ENCODE peak calls at places on chromosomes 13 and 19, in five cellular contexts. R is IMR-90, S is A549, N is PC-9, K is GM23338. C is an unnamed sample.

GRCh38 chr13:77883328-77883727 is 35.3 kb downstream of the EDNRB start:
- DNase-seq in R (no peak), N (no peak), S (no peak), K (no peak), C (no peak)

GRCh38 chr13:29707876-29708543 is 112.5 kb upstream of the SLC7A1 start:
- DNase-seq in K (peak), R (peak), N (no peak), S (peak), C (no peak)

GRCh38 chr13:101455863-101456262 is 3.4 kb downstream of the ITGBL1 start:
- DNase-seq in K (peak), S (peak), N (peak), R (peak), C (peak)

GRCh38 chr13:97058417-97058816 is 64.1 kb upstream of the OXGR1 start:
- DNase-seq in S (no peak), N (no peak), K (no peak), R (no peak), C (no peak)

GRCh38 chr19:43438291-43439162 is 23.8 kb downstream of the TEX101 start:
- DNase-seq in R (peak), S (peak), K (no peak), N (peak), C (no peak)

GRCh38 chr13:66546534-66547379 is 683.4 kb downstream of the PCDH9 start:
- DNase-seq in S (no peak), K (no peak), N (no peak), R (peak), C (no peak)

GRCh38 chr13:75372923-75373841 is 108.8 kb downstream of the TBC1D4 start:
- DNase-seq in N (no peak), R (no peak), S (no peak), K (no peak), C (no peak)

GRCh38 chr13:99751517-99752199 is 219.9 kb downstream of the ZIC5 start:
- DNase-seq in N (no peak), R (no peak), S (no peak), K (no peak), C (no peak)

GRCh38 chr13:109380457-109380856 is 405.9 kb downstream of the IRS2 start:
- DNase-seq in N (no peak), S (no peak), R (no peak), K (no peak), C (no peak)

GRCh38 chr13:24052547-24052981 is 108.0 kb upstream of the SPATA13 start:
- DNase-seq in N (no peak), R (peak), S (no peak), K (no peak), C (no peak)

GRCh38 chr19:6739884-6740588 is 556 bp downstream of the TRIP10 start:
- DNase-seq in N (no peak), S (peak), K (peak), R (no peak), C (no peak)

GRCh38 chr13:68369739-68370138 is 1139.6 kb upstream of the PCDH9 start:
- DNase-seq in R (no peak), N (no peak), K (peak), S (peak), C (no peak)

GRCh38 chr13:87244256-87244870 is 426.8 kb upstream of the SLITRK5 start:
- DNase-seq in R (no peak), K (peak), S (no peak), N (no peak), C (no peak)

GRCh38 chr13:37534181-37534580 is 64.4 kb downstream of the POSTN start:
- DNase-seq in R (peak), K (no peak), N (no peak), S (no peak), C (no peak)

GRCh38 chr13:106555631-106556328 is 12.2 kb downstream of the ARGLU1 start:
- DNase-seq in R (peak), N (no peak), S (no peak), K (no peak), C (no peak)

DNA sequence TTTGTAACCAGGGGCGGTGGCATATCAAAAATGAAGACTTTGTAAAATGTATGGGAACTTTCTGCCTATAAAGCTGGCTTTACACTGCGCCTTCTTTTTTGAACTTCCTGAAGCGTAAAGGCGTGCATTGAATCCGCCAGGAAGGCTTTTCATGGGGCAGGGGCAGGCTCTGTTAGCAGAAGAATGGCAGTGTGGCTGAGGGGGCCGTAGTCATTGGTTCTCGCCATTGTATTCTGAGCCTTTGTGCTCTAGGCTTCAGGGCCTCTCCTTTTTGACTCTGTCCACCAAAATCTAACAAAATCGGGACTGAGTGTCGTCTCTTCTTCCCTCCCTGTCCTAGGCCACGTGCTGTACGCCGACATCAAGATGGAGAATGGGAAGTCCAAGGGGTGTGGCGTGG is 14.1 kb downstream of the PRAM1 start:
- DNase-seq in S (no peak), N (no peak), K (no peak), R (no peak), C (no peak)
- H3K4me2 ChIP-seq in S (no peak), N (no peak), K (no peak), R (no peak), C (no peak)

GRCh38 chr13:30829145-30829544 is 76.9 kb upstream of the MEDAG start:
- DNase-seq in R (peak), S (peak), K (no peak), N (peak), C (peak)
- H3K4me2 ChIP-seq in R (no peak), S (no peak), K (no peak), N (peak), C (peak)

GRCh38 chr19:41928754-41929535 is 696 bp upstream of the ERFL start:
- DNase-seq in R (no peak), S (no peak), N (no peak), K (no peak), C (no peak)

GRCh38 chr19:41927810-41928192 is 448 bp downstream of the ERFL start:
- DNase-seq in K (peak), R (no peak), S (no peak), N (no peak), C (no peak)

GRCh38 chr19:41929536-41930071 is 1.4 kb upstream of the ERFL start:
- DNase-seq in S (no peak), R (no peak), K (peak), N (no peak), C (no peak)

GRCh38 chr19:41926861-41927809 is 1.1 kb downstream of the ERFL start:
- DNase-seq in N (no peak), R (no peak), K (no peak), S (no peak), C (no peak)

DNA sequence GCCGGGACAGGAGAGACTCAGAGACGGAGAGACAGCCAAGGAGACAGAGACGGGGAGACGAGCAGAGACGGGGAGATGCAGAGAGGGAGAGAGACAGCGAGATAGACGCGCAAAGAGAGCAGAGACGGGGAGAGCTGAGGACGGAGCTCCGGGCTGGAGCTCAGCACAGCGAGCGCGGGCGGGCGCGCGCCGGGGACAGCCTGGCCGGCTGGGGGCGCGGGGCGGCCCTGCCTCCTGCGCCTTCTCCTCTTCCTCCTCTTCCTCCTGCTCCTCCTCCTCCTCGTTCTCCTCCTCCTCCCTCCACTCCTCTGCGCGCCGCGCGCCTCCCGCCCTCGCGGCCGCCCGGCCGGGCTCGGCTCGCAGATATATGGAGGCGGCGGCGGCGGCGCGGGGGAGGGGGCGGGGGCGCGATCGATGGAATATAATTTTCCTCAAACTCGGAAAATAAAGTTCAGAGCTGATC is at the start of gene ERFL:
- DNase-seq in N (no peak), S (no peak), K (peak), R (no peak), C (no peak)
- H3K4me2 ChIP-seq in N (peak), S (peak), K (peak), R (peak), C (peak)

GRCh38 chr13:33114146-33114545 is 97.9 kb downstream of the KL start:
- DNase-seq in K (no peak), N (no peak), R (peak), S (no peak), C (no peak)

GRCh38 chr13:33110386-33110712 is 94.1 kb downstream of the KL start:
- DNase-seq in S (no peak), R (no peak), N (no peak), K (no peak), C (no peak)

GRCh38 chr13:33110713-33111413 is 94.6 kb downstream of the KL start:
- DNase-seq in N (no peak), S (no peak), R (peak), K (no peak), C (no peak)

GRCh38 chr13:33111414-33112110 is 95.3 kb downstream of the KL start:
- DNase-seq in R (peak), K (no peak), N (no peak), S (no peak), C (no peak)

DNA sequence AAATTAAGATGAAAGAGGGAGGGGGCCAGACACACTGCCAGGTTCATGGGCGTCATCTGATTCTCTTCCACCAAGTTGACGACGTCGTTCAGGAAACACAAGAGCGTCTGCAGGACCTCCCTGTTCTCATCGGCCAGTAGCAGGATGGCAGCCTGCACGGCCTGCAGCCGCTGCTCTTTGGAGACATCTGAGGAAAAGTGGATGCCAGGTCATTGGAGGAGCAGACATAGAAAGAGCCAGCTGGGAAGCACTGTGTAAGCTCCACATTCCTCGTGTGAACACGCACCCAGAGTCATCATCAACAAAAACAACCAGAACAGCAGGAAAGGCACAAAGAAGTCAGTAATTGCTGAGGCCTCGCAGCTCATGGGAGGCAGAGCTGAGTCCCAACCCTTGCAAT is 96.5 kb downstream of the KL start:
- DNase-seq in N (no peak), S (no peak), K (no peak), R (peak), C (no peak)
- H3K4me2 ChIP-seq in N (no peak), S (no peak), K (no peak), R (no peak), C (no peak)

DNA sequence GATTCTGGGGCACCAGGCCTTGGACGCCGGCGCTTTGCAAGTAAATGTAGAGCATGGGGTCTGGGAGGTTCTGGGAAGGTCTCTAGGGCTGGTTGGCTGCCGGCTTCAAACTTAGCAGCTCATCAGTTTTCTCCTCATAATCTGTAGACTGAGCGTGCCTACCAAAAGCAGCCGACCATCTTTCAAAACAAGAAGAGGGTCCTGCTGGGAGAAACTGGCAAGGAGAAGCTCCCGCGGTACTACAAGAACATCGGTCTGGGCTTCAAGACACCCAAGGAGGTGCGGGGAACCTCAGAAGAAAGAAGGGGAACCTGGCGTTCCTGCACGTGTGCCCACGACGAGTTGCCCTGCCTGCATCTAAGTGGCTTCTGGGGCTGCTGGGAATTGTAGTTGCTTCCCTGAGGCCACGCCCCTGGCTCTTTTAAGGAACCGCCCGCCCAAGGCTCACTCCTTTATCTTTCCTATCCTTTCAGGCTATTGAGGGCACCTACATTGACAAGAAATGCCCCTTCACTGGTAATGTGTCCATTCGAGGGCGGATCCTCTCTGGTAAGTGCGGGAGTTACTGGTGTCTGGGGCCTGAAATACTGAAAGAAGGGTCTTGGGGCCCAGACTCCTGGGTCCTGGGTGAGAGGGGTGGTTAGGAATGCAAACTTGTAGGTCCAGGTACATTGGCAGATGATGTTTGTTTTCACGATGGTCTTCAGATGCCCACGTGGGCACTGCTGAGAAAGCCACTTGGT is 984 bp downstream of the RPS11 start:
- DNase-seq in R (peak), N (peak), S (peak), K (peak), C (no peak)
- H3K4me2 ChIP-seq in R (peak), N (peak), S (peak), K (peak), C (peak)

GRCh38 chr13:89852570-89852969 is 1494.9 kb upstream of the MIR17HG start:
- DNase-seq in R (no peak), N (no peak), K (no peak), S (no peak), C (no peak)
- H3K4me2 ChIP-seq in R (no peak), N (no peak), K (no peak), S (no peak), C (no peak)

DNA sequence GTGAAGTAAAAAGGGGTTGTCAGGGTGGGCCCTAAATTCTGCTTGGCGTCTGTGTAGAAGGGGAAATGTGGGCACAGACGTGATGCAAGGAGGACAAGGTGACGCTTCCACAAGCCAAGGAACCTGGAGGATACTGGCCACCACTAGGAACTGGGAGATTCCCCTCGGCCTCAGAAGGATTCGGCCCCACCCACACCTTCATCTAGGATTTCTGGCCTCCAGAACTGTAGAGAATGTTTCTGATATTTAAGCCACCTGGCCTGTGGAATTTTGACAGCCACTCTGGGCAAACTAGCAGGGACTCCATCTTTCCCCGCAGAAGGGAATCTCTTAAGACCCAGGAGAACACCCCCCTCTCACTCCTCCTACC is 1.1 kb downstream of the PLEKHJ1 start:
- DNase-seq in S (no peak), K (no peak), R (no peak), N (no peak), C (no peak)
- H3K4me2 ChIP-seq in S (peak), K (peak), R (peak), N (peak), C (peak)

DNA sequence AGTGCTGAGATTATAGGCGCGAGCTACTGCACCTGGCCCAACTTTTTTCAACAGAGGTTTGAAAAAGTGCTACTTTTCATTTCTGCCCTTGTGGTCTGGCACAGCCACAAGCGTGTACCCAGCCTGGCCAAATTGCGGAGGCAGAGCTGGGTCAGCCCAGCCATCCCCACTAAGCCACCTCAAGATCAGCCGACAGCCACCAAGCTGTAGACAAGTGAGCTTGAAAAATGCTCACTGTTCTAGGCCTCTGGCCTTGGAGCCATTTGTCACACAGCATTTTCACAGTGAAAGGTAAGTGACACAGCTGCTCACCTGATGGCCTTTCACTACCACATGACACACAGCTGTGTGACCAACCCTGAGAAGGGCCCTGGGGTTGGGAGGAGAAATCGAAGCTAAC is 27.3 kb downstream of the DNMT1 start:
- DNase-seq in K (no peak), S (no peak), R (no peak), N (no peak), C (no peak)
- H3K4me2 ChIP-seq in K (no peak), S (no peak), R (no peak), N (no peak), C (no peak)

DNA sequence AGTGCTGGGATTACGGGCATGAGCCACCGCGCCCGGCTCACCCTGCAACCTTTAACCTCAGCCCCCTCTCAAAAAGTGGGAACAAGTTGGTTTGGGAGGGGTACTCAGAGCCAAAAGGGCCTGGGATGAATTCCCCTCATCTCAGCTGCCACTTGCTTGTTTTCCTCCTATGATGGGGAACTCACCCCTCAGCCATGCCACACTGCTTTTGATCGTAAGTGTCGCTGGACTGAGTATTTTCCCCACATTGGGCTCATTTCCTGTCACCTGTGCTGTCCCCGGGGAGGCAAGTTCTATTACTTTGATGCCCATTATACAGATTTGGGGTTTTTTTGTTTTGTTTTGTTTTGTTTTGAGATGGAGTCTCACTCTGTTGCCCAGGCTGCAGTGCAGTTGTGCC is 6.5 kb downstream of the R3HDM4 start:
- DNase-seq in R (no peak), S (no peak), K (no peak), N (no peak), C (no peak)
- H3K4me2 ChIP-seq in R (no peak), S (no peak), K (no peak), N (no peak), C (no peak)

C was measured in keratinocyte.